ENCODE peak calls at places on chromosomes 4 and X, in nine cellular contexts. M is PC-3, J is AG09319, V is NCI-H1930, B is bronchial epithelial cell, I is GM12864, S is AG10803, E is iris pigment epithelial cell, K is left ventricle myocardium inferior. H is an unnamed sample.

GRCh38 chr4:141002323-141002805 is 130.9 kb downstream of the RNF150 start:
- DNase-seq in V (no peak), J (no peak), S (peak; percentile 37), E (peak; percentile 90), I (no peak), K (no peak), B (no peak), M (no peak), H (no peak)

GRCh38 chr4:145545538-145546224 is 64.0 kb downstream of the SMAD1 start:
- DNase-seq in I (no peak), K (no peak), E (peak; percentile 93), V (no peak), M (peak; percentile 97), S (peak; percentile 92), B (peak; percentile 100), J (peak; percentile 83), H (no peak)

GRCh38 chr4:171025776-171026175 is 787.4 kb upstream of the GALNTL6 start:
- DNase-seq in K (no peak), J (no peak), E (no peak), V (no peak), S (no peak), M (peak; percentile 70), I (no peak), B (no peak), H (no peak)

GRCh38 chr4:1504786-1505500 is 98.7 kb upstream of the NKX1-1 start:
- DNase-seq in K (no peak), B (no peak), E (no peak), J (no peak), V (no peak), S (no peak), I (no peak), M (no peak), H (no peak)

GRCh38 chr4:60857354-60857753 is 342.8 kb upstream of the ADGRL3 start:
- DNase-seq in I (no peak), E (no peak), V (no peak), S (no peak), J (no peak), K (no peak), M (no peak), B (no peak), H (no peak)

GRCh38 chr4:156939151-156939550 is 32.4 kb downstream of the PDGFC start:
- DNase-seq in E (no peak), M (no peak), K (no peak), S (no peak), I (no peak), B (peak; percentile 84), J (no peak), V (no peak), H (no peak)

GRCh38 chr4:153780221-153780620 is 8.7 kb downstream of the SFRP2 start:
- DNase-seq in M (no peak), B (no peak), S (no peak), I (no peak), E (no peak), K (no peak), J (no peak), V (no peak), H (no peak)

GRCh38 chrX:49901068-49901467 is 21.3 kb upstream of the CLCN5 start:
- DNase-seq in V (peak; percentile 4), E (no peak), M (no peak), B (no peak), K (no peak), J (no peak), I (no peak), S (no peak), H (no peak)

GRCh38 chr4:94500696-94501095 is 49.0 kb downstream of the PDLIM5 start:
- DNase-seq in V (no peak), K (peak; percentile 35), S (no peak), J (no peak), M (no peak), B (no peak), E (peak; percentile 59), I (no peak), H (no peak)

GRCh38 chr4:24470681-24471622 is 113.4 kb downstream of the DHX15 start:
- DNase-seq in B (no peak), S (peak; percentile 22), K (peak; percentile 52), E (peak; percentile 54), J (no peak), I (no peak), M (peak; percentile 7), V (peak; percentile 33), H (no peak)

GRCh38 chr4:54661156-54661555 is 3.4 kb downstream of the KIT start:
- DNase-seq in J (no peak), S (peak; percentile 92), M (peak; percentile 66), I (no peak), E (peak; percentile 50), B (peak; percentile 39), K (no peak), V (no peak), H (no peak)

GRCh38 chr4:93731448-93731847 is 97.1 kb upstream of the ATOH1 start:
- DNase-seq in E (peak; percentile 2), S (no peak), K (no peak), V (no peak), I (no peak), M (peak; percentile 35), B (no peak), J (no peak), H (no peak)

GRCh38 chrX:80879143-80879542 is 69.5 kb upstream of the BRWD3 start:
- DNase-seq in M (peak; percentile 14), B (no peak), V (no peak), J (no peak), S (no peak), E (no peak), I (no peak), K (no peak), H (no peak)

H was measured in SJSA1.